ENCODE peak calls at places on chromosomes 11 and 22, in four cellular contexts. One of them, this sample, is unnamed.
A peak's percentile ranks its signal among the peaks of the same experiment; 100 is the strongest.

GRCh38 chr11:61700221-61700620 is 20.0 kb downstream of the DAGLA start:
- DNase-seq in GM12891: no peak
- DNase-seq in GM12878: no peak
- DNase-seq in K562: peak; percentile 71
- DNase-seq in this sample: no peak

GRCh38 chr22:35313311-35314121 is 13.8 kb downstream of the TOM1 start:
- DNase-seq in GM12891: no peak
- DNase-seq in GM12878: no peak
- DNase-seq in K562: no peak
- DNase-seq in this sample: no peak

GRCh38 chr11:7281083-7281482 is 29.4 kb downstream of the SYT9 start:
- DNase-seq in GM12891: no peak
- DNase-seq in GM12878: no peak
- DNase-seq in K562: no peak
- DNase-seq in this sample: no peak

GRCh38 chr22:41248314-41248713 is 7.6 kb upstream of the CHADL start:
- DNase-seq in GM12891: no peak
- DNase-seq in GM12878: no peak
- DNase-seq in K562: no peak
- DNase-seq in this sample: no peak

GRCh38 chr11:64503354-64503753 is 87.7 kb upstream of the SLC22A12 start:
- DNase-seq in GM12891: no peak
- DNase-seq in GM12878: no peak
- DNase-seq in K562: no peak
- DNase-seq in this sample: no peak

GRCh38 chr11:92779746-92780145 is 189.7 kb upstream of the MTNR1B start:
- DNase-seq in GM12891: no peak
- DNase-seq in GM12878: no peak
- DNase-seq in K562: no peak
- DNase-seq in this sample: no peak

GRCh38 chr11:11391796-11392195 is 38.7 kb upstream of the CSNK2A3 start:
- DNase-seq in GM12891: no peak
- DNase-seq in GM12878: no peak
- DNase-seq in K562: no peak
- DNase-seq in this sample: no peak

GRCh38 chr11:107624983-107625779 is 34.2 kb downstream of the ELMOD1 start:
- DNase-seq in GM12891: no peak
- DNase-seq in GM12878: no peak
- DNase-seq in K562: no peak
- DNase-seq in this sample: no peak

GRCh38 chr22:49198705-49199084 is 629.0 kb downstream of the BRD1 start:
- DNase-seq in GM12891: no peak
- DNase-seq in GM12878: no peak
- DNase-seq in K562: no peak
- DNase-seq in this sample: no peak

GRCh38 chr22:24265734-24266133 is 4.9 kb upstream of the SPECC1L start:
- DNase-seq in GM12891: no peak
- DNase-seq in GM12878: no peak
- DNase-seq in K562: no peak
- DNase-seq in this sample: no peak

GRCh38 chr22:21714059-21714770 is 21.4 kb downstream of the YPEL1 start:
- DNase-seq in GM12891: no peak
- DNase-seq in GM12878: no peak
- DNase-seq in K562: peak; percentile 70
- DNase-seq in this sample: no peak

GRCh38 chr11:99069831-99070444 is 49.2 kb downstream of the CNTN5 start:
- DNase-seq in GM12891: no peak
- DNase-seq in GM12878: peak; percentile 4
- DNase-seq in K562: no peak
- DNase-seq in this sample: no peak

GRCh38 chr11:79344765-79345164 is 96.1 kb downstream of the TENM4 start:
- DNase-seq in GM12891: no peak
- DNase-seq in GM12878: no peak
- DNase-seq in K562: no peak
- DNase-seq in this sample: no peak

GRCh38 chr11:134131628-134132244 is 62.9 kb downstream of the JAM3 start:
- DNase-seq in GM12891: no peak
- DNase-seq in GM12878: no peak
- DNase-seq in K562: no peak
- DNase-seq in this sample: no peak

GRCh38 chr22:45112136-45112879 is 51.4 kb upstream of the NUP50 start:
- DNase-seq in GM12891: no peak
- DNase-seq in GM12878: no peak
- DNase-seq in K562: no peak
- DNase-seq in this sample: no peak

GRCh38 chr11:22539851-22540376 is 85.7 kb downstream of the FANCF start:
- DNase-seq in GM12891: no peak
- DNase-seq in GM12878: no peak
- DNase-seq in K562: no peak
- DNase-seq in this sample: no peak

GRCh38 chr11:34671946-34672345 is 51.1 kb downstream of the EHF start:
- DNase-seq in GM12891: no peak
- DNase-seq in GM12878: no peak
- DNase-seq in K562: no peak
- DNase-seq in this sample: no peak

GRCh38 chr11:110433393-110434333 is 3.9 kb downstream of the FDX1 start:
- DNase-seq in GM12891: no peak
- DNase-seq in GM12878: no peak
- DNase-seq in K562: peak; percentile 17
- DNase-seq in this sample: no peak

GRCh38 chr11:27421819-27422494 is 50.6 kb downstream of the LGR4 start:
- DNase-seq in GM12891: no peak
- DNase-seq in GM12878: no peak
- DNase-seq in K562: no peak
- DNase-seq in this sample: no peak

GRCh38 chr11:63767415-63768231 is 952 bp downstream of the ZFTA start:
- DNase-seq in GM12891: peak; percentile 61
- DNase-seq in GM12878: no peak
- DNase-seq in K562: peak; percentile 80
- DNase-seq in this sample: no peak

GRCh38 chr22:36986242-36986821 is 32.9 kb downstream of the TST start:
- DNase-seq in GM12891: peak; percentile 33
- DNase-seq in GM12878: no peak
- DNase-seq in K562: peak; percentile 58
- DNase-seq in this sample: peak; percentile 64

GRCh38 chr11:131464024-131464423 is 93.6 kb downstream of the NTM start:
- DNase-seq in GM12891: no peak
- DNase-seq in GM12878: no peak
- DNase-seq in K562: no peak
- DNase-seq in this sample: no peak

GRCh38 chr22:43289976-43290663 is 53.1 kb downstream of the SCUBE1 start:
- DNase-seq in GM12891: no peak
- DNase-seq in GM12878: no peak
- DNase-seq in K562: no peak
- DNase-seq in this sample: peak; percentile 73

GRCh38 chr11:46521947-46522681 is 71.7 kb downstream of the AMBRA1 start:
- DNase-seq in GM12891: no peak
- DNase-seq in GM12878: no peak
- DNase-seq in K562: no peak
- DNase-seq in this sample: no peak

GRCh38 chr22:33803371-33803770 is 116.9 kb downstream of the LARGE1 start:
- DNase-seq in GM12891: no peak
- DNase-seq in GM12878: no peak
- DNase-seq in K562: no peak
- DNase-seq in this sample: no peak

GRCh38 chr22:50701076-50701419 is 28.4 kb downstream of the SHANK3 start:
- DNase-seq in GM12891: no peak
- DNase-seq in GM12878: no peak
- DNase-seq in K562: no peak
- DNase-seq in this sample: no peak

GRCh38 chr22:25120093-25120561 is 79.5 kb upstream of the CRYBB3 start:
- DNase-seq in GM12891: no peak
- DNase-seq in GM12878: no peak
- DNase-seq in K562: no peak
- DNase-seq in this sample: no peak

DNA sequence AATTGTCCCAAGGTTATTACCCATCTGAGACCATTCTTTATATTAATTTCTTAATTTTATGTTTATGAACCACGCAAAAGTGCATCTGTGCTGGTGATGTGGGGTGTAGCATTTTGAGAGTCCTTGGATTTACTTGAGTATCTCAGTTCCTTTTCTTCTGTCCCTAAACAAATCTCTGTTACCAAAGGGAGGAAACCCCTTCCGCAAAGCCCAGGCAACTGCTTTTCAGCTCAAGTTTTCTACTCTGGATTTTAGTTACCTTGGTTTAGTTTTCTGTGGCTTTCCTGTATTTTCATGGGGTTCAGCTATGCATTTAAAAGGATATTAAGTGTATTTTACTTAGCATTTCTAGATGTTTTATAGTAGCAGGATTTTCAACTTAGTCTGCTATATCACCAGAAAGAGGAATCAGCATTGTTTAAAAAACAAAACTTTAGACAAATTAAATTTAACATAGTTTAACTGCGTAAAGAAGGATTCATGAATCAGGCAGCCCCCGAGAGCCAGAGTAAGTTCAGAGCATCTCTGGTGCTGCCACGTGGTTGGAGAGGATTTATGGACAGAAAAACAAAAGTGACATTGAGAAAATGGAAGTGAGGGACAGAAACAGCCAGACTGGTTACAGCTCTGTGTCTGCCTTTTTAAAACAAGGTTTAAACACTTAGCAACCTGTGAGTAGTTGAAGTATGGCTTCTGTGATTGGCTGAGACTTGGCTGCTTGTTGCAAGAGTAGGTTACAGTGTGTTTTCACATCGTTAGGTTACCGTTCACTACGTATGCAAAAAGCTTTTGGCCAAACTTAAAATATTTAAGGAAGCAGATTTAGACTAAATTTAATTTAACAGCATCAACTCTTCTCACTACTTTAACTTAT is 9.6 kb downstream of the ADM start:
- DNase-seq in GM12891: no peak
- DNase-seq in GM12878: peak; percentile 66
- DNase-seq in K562: no peak
- DNase-seq in this sample: peak; percentile 26
- TF ChIP-seq SPI1 in GM12891: peak; percentile 84
- TF ChIP-seq SPI1 in GM12878: peak; percentile 53
- TF ChIP-seq SPI1 in K562: no peak
- TF ChIP-seq SPI1 in this sample: no peak

GRCh38 chr11:94603587-94603986 is 36.4 kb downstream of the PIWIL4 start:
- DNase-seq in GM12891: no peak
- DNase-seq in GM12878: no peak
- DNase-seq in K562: no peak
- DNase-seq in this sample: no peak

GRCh38 chr11:94599510-94599909 is 32.3 kb downstream of the PIWIL4 start:
- DNase-seq in GM12891: no peak
- DNase-seq in GM12878: no peak
- DNase-seq in K562: no peak
- DNase-seq in this sample: no peak

GRCh38 chr11:94604496-94604895 is 37.3 kb downstream of the PIWIL4 start:
- DNase-seq in GM12891: no peak
- DNase-seq in GM12878: no peak
- DNase-seq in K562: no peak
- DNase-seq in this sample: no peak

GRCh38 chr11:94597896-94598295 is 30.7 kb downstream of the PIWIL4 start:
- DNase-seq in GM12891: no peak
- DNase-seq in GM12878: no peak
- DNase-seq in K562: no peak
- DNase-seq in this sample: no peak

GRCh38 chr11:94602430-94603372 is 35.5 kb downstream of the PIWIL4 start:
- DNase-seq in GM12891: peak; percentile 19
- DNase-seq in GM12878: peak; percentile 75
- DNase-seq in K562: peak; percentile 29
- DNase-seq in this sample: peak; percentile 63
- TF ChIP-seq SPI1 in GM12891: peak; percentile 81
- TF ChIP-seq SPI1 in GM12878: peak; percentile 94
- TF ChIP-seq SPI1 in K562: no peak
- TF ChIP-seq SPI1 in this sample: peak; percentile 60

GRCh38 chr11:70712471-70712870 is 314.1 kb downstream of the CTTN start:
- DNase-seq in GM12891: no peak
- DNase-seq in GM12878: no peak
- DNase-seq in K562: peak; percentile 59
- DNase-seq in this sample: no peak
- TF ChIP-seq SPI1 in GM12891: no peak
- TF ChIP-seq SPI1 in GM12878: no peak
- TF ChIP-seq SPI1 in K562: peak; percentile 31
- TF ChIP-seq SPI1 in this sample: no peak

GRCh38 chr22:32706149-32706548 is 95.4 kb upstream of the TIMP3 start:
- DNase-seq in GM12891: no peak
- DNase-seq in GM12878: no peak
- DNase-seq in K562: no peak
- DNase-seq in this sample: no peak
- TF ChIP-seq SPI1 in GM12891: no peak
- TF ChIP-seq SPI1 in GM12878: no peak
- TF ChIP-seq SPI1 in K562: no peak
- TF ChIP-seq SPI1 in this sample: no peak

DNA sequence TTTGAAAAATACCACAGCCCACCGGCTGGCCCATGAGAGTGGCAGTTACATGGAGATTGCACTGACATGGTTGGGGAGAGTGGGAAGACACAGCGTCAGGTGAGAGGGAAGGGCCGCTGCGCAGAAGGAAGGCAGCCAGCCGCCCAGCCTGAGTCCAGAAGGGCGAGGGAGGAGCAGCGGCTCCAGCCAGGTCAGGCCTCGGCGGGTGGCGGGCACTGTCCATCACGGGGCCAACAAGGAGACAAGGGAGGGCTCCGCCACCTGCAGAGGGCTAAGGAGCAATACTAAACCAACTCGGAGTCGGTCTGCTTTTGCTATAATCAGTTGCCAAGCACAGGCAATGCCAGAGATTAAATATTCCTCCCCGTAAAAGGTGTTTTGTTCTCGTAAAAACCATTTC is 384.5 kb downstream of the TBC1D22A start:
- DNase-seq in GM12891: no peak
- DNase-seq in GM12878: no peak
- DNase-seq in K562: no peak
- DNase-seq in this sample: no peak
- TF ChIP-seq SPI1 in GM12891: no peak
- TF ChIP-seq SPI1 in GM12878: no peak
- TF ChIP-seq SPI1 in K562: no peak
- TF ChIP-seq SPI1 in this sample: no peak

DNA sequence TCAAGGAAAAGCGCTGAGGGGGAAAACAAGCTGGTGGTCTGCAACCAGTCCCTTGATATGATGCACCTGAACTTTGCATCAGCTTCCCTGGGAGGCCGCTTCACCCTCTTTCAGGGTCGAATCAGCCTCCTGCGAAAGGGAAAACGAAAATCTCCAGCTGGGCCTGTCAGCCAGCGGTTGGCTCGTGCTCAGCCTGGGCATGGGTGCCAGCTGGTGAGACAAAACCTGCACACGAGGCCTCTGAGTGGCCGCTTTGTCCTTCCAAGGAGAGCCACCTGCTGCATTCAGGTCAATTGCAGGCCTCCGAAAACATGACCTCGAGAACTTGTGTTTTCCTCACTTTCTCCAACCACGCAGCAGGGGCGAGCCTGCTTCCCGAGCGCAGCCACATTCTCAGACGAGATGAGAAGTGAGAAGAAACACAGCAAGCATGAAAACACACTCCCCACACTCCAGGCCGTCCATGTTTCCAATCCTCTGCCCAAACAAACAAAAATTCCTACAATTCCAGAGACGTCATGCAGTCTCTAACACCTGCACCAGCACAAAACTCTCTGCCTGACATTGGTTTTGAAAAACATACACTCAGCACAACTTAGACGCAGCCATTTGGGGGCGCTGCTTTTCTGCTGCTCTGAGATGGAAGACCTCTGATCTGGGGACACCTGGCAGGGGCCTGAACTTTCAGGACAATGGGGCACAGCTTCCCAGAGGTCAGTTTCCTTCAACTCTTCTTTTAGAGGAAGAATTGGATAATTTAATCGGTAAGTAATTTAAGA is 77.1 kb downstream of the DHCR7 start:
- DNase-seq in GM12891: no peak
- DNase-seq in GM12878: no peak
- DNase-seq in K562: no peak
- DNase-seq in this sample: no peak
- TF ChIP-seq SPI1 in GM12891: no peak
- TF ChIP-seq SPI1 in GM12878: no peak
- TF ChIP-seq SPI1 in K562: no peak
- TF ChIP-seq SPI1 in this sample: no peak

This sample was measured in HL-60.